ENCODE peak calls at places on chromosomes 16 and 17, in ten cellular contexts. I is cardiac muscle cell, E is thoracic aorta, H is GM13977, P is HCT116, R is lower lobe of right lung, G is lung, D is gastrocnemius medialis, S is nephron progenitor cell, W is mesothelial cell of epicardium. V is an unnamed sample.

GRCh38 chr16:89420204-89420603 is 70.2 kb downstream of the ANKRD11 start:
- DNase-seq in I (no peak), E (no peak), H (peak; percentile 55), P (no peak), R (no peak), G (no peak), D (no peak), S (no peak), W (no peak), V (no peak)

GRCh38 chr17:65742433-65743312 is 181.2 kb upstream of the AXIN2 start:
- DNase-seq in I (no peak), E (no peak), H (no peak), P (peak; percentile 70), R (no peak), G (no peak), D (no peak), S (no peak), W (no peak), V (no peak)

GRCh38 chr16:81621496-81621895 is 157.6 kb upstream of the PLCG2 start:
- DNase-seq in I (no peak), E (no peak), H (no peak), P (no peak), R (no peak), G (no peak), D (no peak), S (no peak), W (no peak), V (no peak)

GRCh38 chr17:18141210-18141803 is 32.8 kb downstream of the MYO15A start:
- DNase-seq in I (peak; percentile 75), E (no peak), H (peak; percentile 81), P (no peak), R (no peak), G (no peak), D (no peak), S (peak; percentile 34), W (no peak), V (no peak)

GRCh38 chr17:76314392-76315227 is 6.5 kb upstream of the QRICH2 start:
- DNase-seq in I (no peak), E (no peak), H (no peak), P (no peak), R (no peak), G (no peak), D (no peak), S (no peak), W (no peak), V (no peak)

GRCh38 chr16:74107795-74108610 is 188.6 kb upstream of the PSMD7 start:
- DNase-seq in I (peak; percentile 53), E (no peak), H (peak; percentile 34), P (peak; percentile 58), R (peak; percentile 54), G (peak; percentile 53), D (no peak), S (peak; percentile 59), W (no peak), V (no peak)

GRCh38 chr17:3916013-3916696 is at the start of gene P2RX1:
- DNase-seq in I (no peak), E (no peak), H (no peak), P (no peak), R (peak; percentile 76), G (no peak), D (no peak), S (no peak), W (no peak), V (no peak)

GRCh38 chr17:70622382-70623260 is 453.3 kb downstream of the KCNJ2 start:
- DNase-seq in I (peak; percentile 47), E (no peak), H (peak; percentile 50), P (peak; percentile 38), R (peak; percentile 51), G (peak; percentile 51), D (peak; percentile 34), S (peak; percentile 64), W (peak; percentile 78), V (no peak)

GRCh38 chr17:55709984-55710383 is 12.7 kb downstream of the TMEM100 start:
- DNase-seq in I (no peak), E (no peak), H (no peak), P (no peak), R (no peak), G (no peak), D (peak; percentile 72), S (no peak), W (no peak), V (no peak)

GRCh38 chr16:72470541-72470940 is 298.6 kb upstream of the PMFBP1 start:
- DNase-seq in I (no peak), E (no peak), H (no peak), P (no peak), R (no peak), G (no peak), D (no peak), S (no peak), W (no peak), V (no peak)

GRCh38 chr17:57106836-57107497 is 21.9 kb downstream of the AKAP1 start:
- DNase-seq in I (no peak), E (no peak), H (no peak), P (no peak), R (no peak), G (no peak), D (no peak), S (no peak), W (no peak), V (no peak)

GRCh38 chr17:57104461-57105175 is 19.6 kb downstream of the AKAP1 start:
- DNase-seq in I (no peak), E (no peak), H (no peak), P (no peak), R (no peak), G (no peak), D (no peak), S (no peak), W (no peak), V (no peak)

GRCh38 chr17:57107498-57108101 is 22.6 kb downstream of the AKAP1 start:
- DNase-seq in I (peak; percentile 49), E (no peak), H (no peak), P (peak; percentile 94), R (peak; percentile 77), G (peak; percentile 54), D (no peak), S (no peak), W (no peak), V (no peak)

GRCh38 chr17:57108656-57109392 is 23.8 kb downstream of the AKAP1 start:
- DNase-seq in I (no peak), E (peak; percentile 58), H (no peak), P (no peak), R (no peak), G (no peak), D (peak; percentile 76), S (no peak), W (no peak), V (no peak)

GRCh38 chr17:57106107-57106835 is 21.2 kb downstream of the AKAP1 start:
- DNase-seq in I (no peak), E (no peak), H (no peak), P (peak; percentile 64), R (no peak), G (no peak), D (peak; percentile 94), S (no peak), W (no peak), V (no peak)
- TF ChIP-seq CTCF in I (peak; percentile 27), E (peak; percentile 19), H (peak; percentile 31), P (peak; percentile 81), R (peak; percentile 13), G (no peak), D (peak; percentile 59), S (no peak), W (peak; percentile 21), V (peak; percentile 44)

GRCh38 chr17:64507418-64507766 is 615 bp downstream of the CEP95 start:
- DNase-seq in I (peak; percentile 72), E (no peak), H (peak; percentile 72), P (no peak), R (no peak), G (no peak), D (no peak), S (peak; percentile 30), W (no peak), V (no peak)
- TF ChIP-seq CTCF in I (peak; percentile 60), E (peak; percentile 33), H (peak; percentile 59), P (peak; percentile 46), R (peak; percentile 49), G (peak; percentile 43), D (no peak), S (peak; percentile 19), W (no peak), V (peak; percentile 80)

GRCh38 chr17:63496663-63497400 is 20.0 kb downstream of the ACE start:
- DNase-seq in I (no peak), E (no peak), H (no peak), P (no peak), R (no peak), G (no peak), D (no peak), S (no peak), W (no peak), V (no peak)

GRCh38 chr17:63496177-63496576 is 19.3 kb downstream of the ACE start:
- DNase-seq in I (no peak), E (no peak), H (no peak), P (no peak), R (no peak), G (no peak), D (no peak), S (no peak), W (no peak), V (no peak)

GRCh38 chr17:63495471-63495870 is 18.6 kb downstream of the ACE start:
- DNase-seq in I (no peak), E (no peak), H (no peak), P (no peak), R (no peak), G (no peak), D (no peak), S (no peak), W (no peak), V (no peak)

GRCh38 chr17:63498621-63499195 is 21.8 kb downstream of the ACE start:
- DNase-seq in I (no peak), E (no peak), H (no peak), P (no peak), R (no peak), G (no peak), D (no peak), S (no peak), W (no peak), V (no peak)

GRCh38 chr17:63497708-63498483 is 21.0 kb downstream of the ACE start:
- DNase-seq in I (peak; percentile 52), E (no peak), H (no peak), P (peak; percentile 24), R (no peak), G (no peak), D (no peak), S (peak; percentile 35), W (no peak), V (no peak)
- TF ChIP-seq CTCF in I (peak; percentile 23), E (no peak), H (no peak), P (peak; percentile 58), R (peak; percentile 28), G (no peak), D (no peak), S (peak; percentile 20), W (no peak), V (peak; percentile 28)

DNA sequence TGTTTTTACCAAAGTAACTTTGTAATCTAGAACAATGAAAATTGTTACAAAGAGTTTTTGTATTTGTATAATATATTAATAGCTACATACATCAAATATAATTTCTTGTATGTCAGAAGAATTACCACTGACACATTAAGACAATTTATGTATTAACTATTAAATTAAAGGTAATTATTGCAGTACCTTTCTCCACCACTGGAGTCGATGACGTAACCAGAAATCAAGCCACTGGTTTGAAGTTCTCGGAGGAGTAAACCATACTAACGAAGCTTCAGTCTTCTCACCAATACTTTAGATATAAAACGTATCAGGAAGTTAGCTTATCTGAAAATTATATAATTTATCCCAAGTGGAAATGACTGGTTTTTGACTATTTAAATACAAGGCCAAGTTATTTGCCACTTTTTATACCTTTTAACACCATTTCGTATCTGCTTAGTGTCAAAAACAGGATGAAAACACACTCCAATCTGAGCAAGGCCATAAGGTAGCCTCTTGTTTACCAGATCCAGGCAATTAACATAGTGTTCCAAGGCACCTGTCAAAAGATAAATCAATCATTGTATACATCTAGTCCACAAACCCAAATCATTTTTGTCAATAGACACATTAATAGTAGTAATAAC is 4.3 kb downstream of the POLG2 start:
- DNase-seq in I (no peak), E (no peak), H (no peak), P (no peak), R (no peak), G (no peak), D (no peak), S (no peak), W (no peak), V (no peak)
- TF ChIP-seq CTCF in I (peak; percentile 54), E (peak; percentile 52), H (peak; percentile 3), P (peak; percentile 65), R (peak; percentile 49), G (no peak), D (peak; percentile 64), S (peak; percentile 51), W (peak; percentile 79), V (peak; percentile 72)